ENCODE peak calls at places on chromosomes 2 and 18, in six cellular contexts. D is fibroblast of lung, W is neural progenitor cell, J is endothelial cell of umbilical vein, N is colonic mucosa, I is IMR-90. R is an unnamed sample.
A peak's percentile ranks its signal among the peaks of the same experiment; 100 is the strongest.

GRCh38 chr18:59272971-59273935 is at the start of gene RAX:
- DNase-seq in N (no peak), J (peak; percentile 8), D (no peak), W (peak; percentile 96), I (no peak), R (peak; percentile 70)

GRCh38 chr2:97834610-97835009 is 121.2 kb downstream of the ZAP70 start:
- DNase-seq in D (no peak), N (no peak), J (no peak), I (no peak), W (no peak), R (no peak)

GRCh38 chr2:8414946-8415869 is 266.6 kb upstream of the ID2 start:
- DNase-seq in I (no peak), J (no peak), W (no peak), N (no peak), D (no peak), R (no peak)

GRCh38 chr2:48586433-48586832 is 31.2 kb upstream of the GTF2A1L start:
- DNase-seq in J (no peak), D (no peak), W (no peak), N (no peak), I (no peak), R (no peak)

GRCh38 chr2:3131636-3132326 is 245.8 kb downstream of the EIPR1 start:
- DNase-seq in J (no peak), N (no peak), W (no peak), I (no peak), D (no peak), R (no peak)

GRCh38 chr2:138115664-138116063 is 151.4 kb downstream of the HNMT start:
- DNase-seq in J (no peak), I (no peak), D (peak; percentile 56), N (no peak), W (no peak), R (no peak)

GRCh38 chr2:25955869-25956535 is 26.3 kb downstream of the KIF3C start:
- DNase-seq in J (no peak), I (no peak), N (no peak), D (no peak), W (no peak), R (peak; percentile 29)

GRCh38 chr2:70069049-70069448 is 18.2 kb upstream of the PCBP1 start:
- DNase-seq in J (no peak), D (no peak), I (peak; percentile 6), W (no peak), N (peak; percentile 77), R (no peak)

GRCh38 chr18:70420151-70420898 is 131.5 kb downstream of the SOCS6 start:
- DNase-seq in N (no peak), I (peak; percentile 71), W (no peak), D (peak; percentile 93), J (peak; percentile 51), R (no peak)

GRCh38 chr2:236985940-236986339 is 99.7 kb upstream of the COPS8 start:
- DNase-seq in W (no peak), N (no peak), D (no peak), J (peak; percentile 19), I (no peak), R (no peak)

GRCh38 chr2:23425886-23426283 is 40.9 kb downstream of the KLHL29 start:
- DNase-seq in N (no peak), I (peak; percentile 75), D (peak; percentile 75), J (no peak), W (no peak), R (no peak)
- TF ChIP-seq CTCF in N (no peak), I (no peak), D (no peak), J (no peak), W (no peak), R (no peak)

DNA sequence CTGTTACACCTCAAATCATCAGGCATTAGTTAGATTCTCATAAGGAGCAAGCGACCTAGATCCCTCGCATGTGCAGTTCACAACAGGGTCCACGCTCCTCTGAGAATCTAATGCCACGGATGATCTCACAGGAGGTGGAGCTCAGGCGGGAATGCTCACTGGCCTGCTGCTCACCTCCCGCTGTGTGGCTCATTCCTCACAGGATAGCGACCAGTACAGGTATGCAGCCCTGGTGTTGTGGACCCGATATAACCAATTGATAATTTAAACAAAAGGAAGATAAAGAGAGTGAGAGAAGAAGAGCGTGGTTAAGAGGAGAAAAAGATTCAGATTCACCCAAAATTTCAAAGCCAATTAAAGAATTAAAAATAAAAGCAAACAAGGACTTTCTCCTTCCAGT is 20.8 kb downstream of the TLK1 start:
- DNase-seq in W (no peak), N (no peak), D (no peak), J (no peak), I (no peak), R (no peak)
- H3K9ac ChIP-seq in W (no peak overlapping the region), N (no peak overlapping the region), D (no peak overlapping the region), J (no peak overlapping the region), I (no peak overlapping the region), R (no peak overlapping the region)

GRCh38 chr18:79918089-79919011 is 33.1 kb downstream of the SLC66A2 start:
- DNase-seq in D (no peak), W (no peak), I (no peak), N (no peak), J (no peak), R (peak; percentile 71)

GRCh38 chr18:79916546-79917350 is 34.7 kb downstream of the SLC66A2 start:
- DNase-seq in W (no peak), J (no peak), D (no peak), I (no peak), N (no peak), R (peak; percentile 46)

GRCh38 chr18:79916128-79916494 is 35.3 kb downstream of the SLC66A2 start:
- DNase-seq in N (no peak), I (no peak), W (no peak), D (no peak), J (no peak), R (peak; percentile 61)

GRCh38 chr18:79917351-79918088 is 33.9 kb downstream of the SLC66A2 start:
- DNase-seq in I (no peak), D (no peak), N (no peak), W (no peak), J (no peak), R (peak; percentile 61)

GRCh38 chr18:79919089-79919488 is 32.4 kb downstream of the SLC66A2 start:
- DNase-seq in D (no peak), N (no peak), W (no peak), J (no peak), I (no peak), R (peak; percentile 53)
- H3K9me3 ChIP-seq in D (no peaks in the 10 kb centered on the region), N (no peaks in the 10 kb centered on the region), W (no peaks in the 10 kb centered on the region), J (no peaks in the 10 kb centered on the region), I (peaks cover 11% of the 10 kb centered on the region), R (no peaks in the 10 kb centered on the region)

DNA sequence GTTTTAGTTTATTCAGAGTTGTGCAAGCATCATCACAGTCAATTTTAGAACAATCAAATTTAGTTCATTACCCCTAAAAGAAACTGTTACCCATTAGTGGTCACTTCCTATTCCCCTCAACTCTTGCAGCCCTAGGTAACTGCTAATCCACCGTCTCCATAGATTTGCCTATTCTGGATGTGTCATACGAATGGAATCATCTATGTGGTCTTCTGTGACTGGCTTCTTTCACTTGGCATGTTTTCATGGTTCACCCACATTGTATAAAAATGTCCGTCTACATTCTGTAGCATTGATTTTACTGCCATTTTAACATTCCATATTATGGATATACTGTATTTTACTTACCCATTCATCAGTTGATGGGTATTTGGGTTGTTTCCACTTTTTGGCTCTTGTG is 5.3 kb upstream of the CEP68 start:
- DNase-seq in I (peak; percentile 41), D (no peak), N (no peak), W (no peak), J (no peak), R (no peak)
- TF ChIP-seq CTCF in I (no peak), D (no peak), N (no peak), W (no peak), J (no peak), R (no peak)

GRCh38 chr2:68196120-68196716 is 38.5 kb downstream of the PNO1 start:
- DNase-seq in J (peak; percentile 45), N (peak; percentile 55), D (peak; percentile 76), W (peak; percentile 50), I (peak; percentile 35), R (no peak)
- H3K9ac ChIP-seq in J (no peak overlapping the region), N (no peak overlapping the region), D (no peak overlapping the region), W (no peak overlapping the region), I (no peak overlapping the region), R (no peak overlapping the region)

GRCh38 chr2:6845312-6845711 is 20.4 kb downstream of the CMPK2 start:
- DNase-seq in D (peak; percentile 37), J (no peak), I (no peak), W (peak; percentile 27), N (no peak), R (no peak)

GRCh38 chr2:6846540-6846939 is 19.2 kb downstream of the CMPK2 start:
- DNase-seq in J (no peak), N (no peak), I (no peak), D (no peak), W (no peak), R (no peak)

GRCh38 chr2:6852210-6852609 is 13.5 kb downstream of the CMPK2 start:
- DNase-seq in N (no peak), W (no peak), D (no peak), I (no peak), J (no peak), R (no peak)

GRCh38 chr2:6845903-6846302 is 19.8 kb downstream of the CMPK2 start:
- DNase-seq in D (no peak), W (no peak), I (no peak), J (no peak), N (no peak), R (no peak)

GRCh38 chr2:6846967-6847695 is 18.6 kb downstream of the CMPK2 start:
- DNase-seq in I (no peak), D (no peak), J (no peak), W (no peak), N (no peak), R (no peak)
- H3K9me3 ChIP-seq in I (peaks cover 11% of the 10 kb centered on the region), D (no peaks in the 10 kb centered on the region), J (peaks cover 4% of the 10 kb centered on the region), W (peaks cover 12% of the 10 kb centered on the region), N (peaks cover 14% of the 10 kb centered on the region), R (peaks cover 63% of the 10 kb centered on the region)

R was measured in kidney.